ENCODE peak calls at places on chromosomes 7 and 10, in four cellular contexts. T, H, C and M are unnamed samples.
A peak's percentile ranks its signal among the peaks of the same experiment; 100 is the strongest.

GRCh38 chr10:18340496-18341051 is 200.3 kb downstream of the CACNB2 start:
- DNase-seq in H (peak; percentile 15), C (no peak), T (no peak), M (no peak)

GRCh38 chr10:48523820-48524758 is 80.8 kb downstream of the ARHGAP22 start:
- DNase-seq in C (no peak), T (peak; percentile 87), H (no peak), M (no peak)

GRCh38 chr7:149414745-149415390 is 46.0 kb downstream of the ZNF777 start:
- DNase-seq in H (peak; percentile 92), T (peak; percentile 96), C (peak; percentile 20), M (peak; percentile 81)

GRCh38 chr10:112977294-112977951 is 27.4 kb downstream of the TCF7L2 start:
- DNase-seq in H (no peak), C (no peak), T (no peak), M (no peak)

GRCh38 chr10:95363303-95363912 is 72.6 kb upstream of the PDLIM1 start:
- DNase-seq in C (peak; percentile 17), H (peak; percentile 79), T (peak; percentile 75), M (peak; percentile 63)

GRCh38 chr10:12150163-12150562 is 20.7 kb downstream of the SEC61A2 start:
- DNase-seq in H (no peak), C (no peak), T (no peak), M (no peak)

GRCh38 chr7:40874756-40875155 is 740.0 kb downstream of the SUGCT start:
- DNase-seq in C (no peak), H (no peak), T (no peak), M (no peak)

GRCh38 chr7:18265611-18266281 is 229.8 kb upstream of the HDAC9 start:
- DNase-seq in T (no peak), H (no peak), C (no peak), M (no peak)

GRCh38 chr10:97889461-97890265 is 40.0 kb downstream of the GOLGA7B start:
- DNase-seq in C (peak; percentile 35), H (peak; percentile 39), T (peak; percentile 86), M (no peak)

GRCh38 chr10:16761300-16761699 is 55.9 kb downstream of the RSU1 start:
- DNase-seq in H (no peak), T (no peak), C (no peak), M (no peak)

GRCh38 chr10:64636461-64636860 is 1115.3 kb downstream of the REEP3 start:
- DNase-seq in H (no peak), T (no peak), C (no peak), M (no peak)

GRCh38 chr7:22663319-22663718 is 63.7 kb upstream of the IL6 start:
- DNase-seq in T (no peak), H (peak; percentile 60), C (peak; percentile 47), M (no peak)

GRCh38 chr7:55534262-55534915 is 37.9 kb downstream of the VOPP1 start:
- DNase-seq in C (peak; percentile 29), T (no peak), H (peak; percentile 77), M (no peak)

GRCh38 chr7:130294314-130294713 is 1.4 kb downstream of the CPA4 start:
- DNase-seq in C (peak; percentile 45), T (no peak), H (peak; percentile 69), M (no peak)
- H3K4me3 ChIP-seq in C (no peak overlapping the region), T (no peak overlapping the region), H (no peak overlapping the region), M (no peak overlapping the region)

DNA sequence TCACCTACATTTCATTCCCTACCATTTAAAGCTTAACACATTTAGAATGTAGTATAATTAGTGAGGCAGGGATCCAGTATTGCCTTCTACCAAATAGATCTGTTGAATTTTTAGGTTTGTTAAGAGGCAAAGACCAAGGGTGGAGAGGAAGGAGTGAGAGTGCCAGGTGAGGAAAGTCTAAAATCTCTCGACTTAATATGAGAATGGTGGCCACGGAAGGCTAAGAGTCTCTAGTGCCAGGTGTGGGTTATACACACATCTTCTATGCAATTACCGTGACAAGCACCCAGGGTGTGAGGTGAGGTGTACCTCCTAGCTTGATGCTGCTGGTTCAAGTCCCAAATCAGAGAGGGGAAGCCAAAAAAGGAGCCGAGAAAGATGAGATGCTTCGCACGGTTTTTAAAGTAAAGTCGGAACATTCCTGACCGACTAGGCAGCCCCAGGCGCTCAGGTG is 439 bp downstream of the IQUB start:
- DNase-seq in C (no peak), H (no peak), T (no peak), M (no peak)
- H3K4me3 ChIP-seq in C (peak overlapping the region; percentile 71), H (peak overlapping the region; percentile 61), T (peak overlapping the region; percentile 88), M (peak overlapping the region; percentile 49)

GRCh38 chr10:105992928-105993327 is 1171.6 kb downstream of the SORCS1 start:
- DNase-seq in H (no peak), T (no peak), C (no peak), M (no peak)
- H3K4me3 ChIP-seq in H (no peak overlapping the region), T (no peak overlapping the region), C (no peak overlapping the region), M (no peak overlapping the region)

DNA sequence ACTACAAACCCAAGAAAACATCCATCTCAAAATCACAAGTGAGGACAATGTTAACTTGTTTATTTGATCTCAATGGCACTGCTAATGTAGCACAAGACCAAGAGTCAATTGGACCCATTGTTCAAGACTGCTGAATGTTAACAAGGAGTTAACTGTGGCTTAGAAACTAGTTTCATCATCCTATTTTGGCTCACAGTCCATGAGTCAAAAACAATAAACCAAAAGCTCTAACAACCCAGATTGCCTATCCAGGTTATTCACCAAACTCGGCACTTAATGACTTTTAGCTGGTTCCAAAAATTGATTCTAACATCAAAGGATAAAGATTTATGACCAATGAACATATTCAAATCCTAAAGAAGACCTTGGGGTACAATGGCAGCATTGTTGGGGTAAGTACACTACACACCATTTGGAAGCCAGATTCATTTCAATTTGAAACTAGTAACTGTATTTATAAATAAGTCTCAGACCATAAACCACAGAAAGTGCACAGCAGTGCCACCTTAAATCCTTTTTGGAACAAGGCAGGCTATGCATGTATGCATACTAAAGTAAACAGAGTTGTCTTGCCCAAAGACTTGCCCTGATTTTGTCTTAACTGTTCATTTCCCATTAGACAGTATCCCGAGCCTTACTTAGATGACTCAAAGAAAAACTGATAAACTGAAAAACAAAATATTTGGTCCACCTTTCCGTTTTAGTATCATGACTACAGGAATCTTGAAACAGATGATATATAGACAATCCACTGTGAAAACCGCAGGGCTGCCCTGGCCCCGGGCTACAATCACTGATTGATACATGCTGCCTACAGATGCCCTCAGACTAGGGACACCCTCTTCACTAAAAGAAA is 84.5 kb downstream of the SRPK2 start:
- DNase-seq in H (peak; percentile 73), C (peak; percentile 10), T (no peak), M (peak; percentile 15)
- H3K4me3 ChIP-seq in H (no peak overlapping the region), C (no peak overlapping the region), T (no peak overlapping the region), M (no peak overlapping the region)